ENCODE peak calls at places on chromosome 3, in ten cellular contexts. One of them, this sample, is unnamed.

GRCh38 chr3:182793663-182794454 is 555 bp downstream of the ATP11B start:
- DNase-seq in activated T-helper 2 cell treated with anti-CD3 and anti-CD28 coated beads, Interferon-gamma antibody, Interleukin-2, Interleukin-4, amounts not matched to agents 10 μg/mL and 5 μg/mL and 100 μg/mL, durations not matched to agents 14 hours and 24 hours and 36 hours: peak; percentile 52
- DNase-seq in HEK293T: peak; percentile 19
- DNase-seq in HuH-7: peak; percentile 32
- DNase-seq in stimulated activated CD4-positive, alpha-beta T cell treated with anti-CD3 and anti-CD28 coated beads, TNF-alpha, amount 100 ng/mL, for 24 hours: peak; percentile 1
- DNase-seq in ovary: peak; percentile 73
- DNase-seq in A172: peak; percentile 38
- DNase-seq in activated CD4-positive, alpha-beta T cell treated with anti-CD3 and anti-CD28 coated beads, Interleukin-2, amount 50 U/mL, for 48 hours: peak; percentile 49
- DNase-seq in HTR-8/SVneo: peak; percentile 33
- DNase-seq in germinal center: peak; percentile 54
- DNase-seq in this sample: peak; percentile 48

GRCh38 chr3:120420855-120421570 is 29.8 kb downstream of the FSTL1 start:
- DNase-seq in activated T-helper 2 cell treated with anti-CD3 and anti-CD28 coated beads, Interferon-gamma antibody, Interleukin-2, Interleukin-4, amounts not matched to agents 10 μg/mL and 5 μg/mL and 100 μg/mL, durations not matched to agents 14 hours and 24 hours and 36 hours: no peak
- DNase-seq in HEK293T: no peak
- DNase-seq in HuH-7: no peak
- DNase-seq in stimulated activated CD4-positive, alpha-beta T cell treated with anti-CD3 and anti-CD28 coated beads, TNF-alpha, amount 100 ng/mL, for 24 hours: no peak
- DNase-seq in ovary: no peak
- DNase-seq in A172: no peak
- DNase-seq in activated CD4-positive, alpha-beta T cell treated with anti-CD3 and anti-CD28 coated beads, Interleukin-2, amount 50 U/mL, for 48 hours: no peak
- DNase-seq in HTR-8/SVneo: no peak
- DNase-seq in germinal center: no peak
- DNase-seq in this sample: no peak

GRCh38 chr3:46393554-46394434 is 13.1 kb downstream of the CCR5AS start:
- DNase-seq in activated T-helper 2 cell treated with anti-CD3 and anti-CD28 coated beads, Interferon-gamma antibody, Interleukin-2, Interleukin-4, amounts not matched to agents 10 μg/mL and 5 μg/mL and 100 μg/mL, durations not matched to agents 14 hours and 24 hours and 36 hours: no peak
- DNase-seq in HEK293T: no peak
- DNase-seq in HuH-7: peak; percentile 68
- DNase-seq in stimulated activated CD4-positive, alpha-beta T cell treated with anti-CD3 and anti-CD28 coated beads, TNF-alpha, amount 100 ng/mL, for 24 hours: no peak
- DNase-seq in ovary: no peak
- DNase-seq in A172: peak; percentile 52
- DNase-seq in activated CD4-positive, alpha-beta T cell treated with anti-CD3 and anti-CD28 coated beads, Interleukin-2, amount 50 U/mL, for 48 hours: no peak
- DNase-seq in HTR-8/SVneo: no peak
- DNase-seq in germinal center: no peak
- DNase-seq in this sample: peak; percentile 40

GRCh38 chr3:113747719-113748046 is 848 bp downstream of the ATP6V1A start:
- DNase-seq in activated T-helper 2 cell treated with anti-CD3 and anti-CD28 coated beads, Interferon-gamma antibody, Interleukin-2, Interleukin-4, amounts not matched to agents 10 μg/mL and 5 μg/mL and 100 μg/mL, durations not matched to agents 14 hours and 24 hours and 36 hours: no peak
- DNase-seq in HEK293T: peak; percentile 7
- DNase-seq in HuH-7: no peak
- DNase-seq in stimulated activated CD4-positive, alpha-beta T cell treated with anti-CD3 and anti-CD28 coated beads, TNF-alpha, amount 100 ng/mL, for 24 hours: peak; percentile 21
- DNase-seq in ovary: no peak
- DNase-seq in A172: peak; percentile 13
- DNase-seq in activated CD4-positive, alpha-beta T cell treated with anti-CD3 and anti-CD28 coated beads, Interleukin-2, amount 50 U/mL, for 48 hours: peak; percentile 61
- DNase-seq in HTR-8/SVneo: peak; percentile 12
- DNase-seq in germinal center: peak; percentile 18
- DNase-seq in this sample: no peak

GRCh38 chr3:61564405-61565059 is 3.2 kb downstream of the PTPRG start:
- DNase-seq in activated T-helper 2 cell treated with anti-CD3 and anti-CD28 coated beads, Interferon-gamma antibody, Interleukin-2, Interleukin-4, amounts not matched to agents 10 μg/mL and 5 μg/mL and 100 μg/mL, durations not matched to agents 14 hours and 24 hours and 36 hours: no peak
- DNase-seq in HEK293T: no peak
- DNase-seq in HuH-7: no peak
- DNase-seq in stimulated activated CD4-positive, alpha-beta T cell treated with anti-CD3 and anti-CD28 coated beads, TNF-alpha, amount 100 ng/mL, for 24 hours: no peak
- DNase-seq in ovary: peak; percentile 92
- DNase-seq in A172: no peak
- DNase-seq in activated CD4-positive, alpha-beta T cell treated with anti-CD3 and anti-CD28 coated beads, Interleukin-2, amount 50 U/mL, for 48 hours: peak; percentile 21
- DNase-seq in HTR-8/SVneo: peak; percentile 32
- DNase-seq in germinal center: peak; percentile 17
- DNase-seq in this sample: peak; percentile 28

GRCh38 chr3:28239108-28239507 is 2.3 kb upstream of the CMC1 start:
- DNase-seq in activated T-helper 2 cell treated with anti-CD3 and anti-CD28 coated beads, Interferon-gamma antibody, Interleukin-2, Interleukin-4, amounts not matched to agents 10 μg/mL and 5 μg/mL and 100 μg/mL, durations not matched to agents 14 hours and 24 hours and 36 hours: no peak
- DNase-seq in HEK293T: no peak
- DNase-seq in HuH-7: no peak
- DNase-seq in stimulated activated CD4-positive, alpha-beta T cell treated with anti-CD3 and anti-CD28 coated beads, TNF-alpha, amount 100 ng/mL, for 24 hours: no peak
- DNase-seq in ovary: no peak
- DNase-seq in A172: no peak
- DNase-seq in activated CD4-positive, alpha-beta T cell treated with anti-CD3 and anti-CD28 coated beads, Interleukin-2, amount 50 U/mL, for 48 hours: no peak
- DNase-seq in HTR-8/SVneo: no peak
- DNase-seq in germinal center: no peak
- DNase-seq in this sample: no peak

GRCh38 chr3:124019291-124019690 is 27.4 kb upstream of the ROPN1 start:
- DNase-seq in activated T-helper 2 cell treated with anti-CD3 and anti-CD28 coated beads, Interferon-gamma antibody, Interleukin-2, Interleukin-4, amounts not matched to agents 10 μg/mL and 5 μg/mL and 100 μg/mL, durations not matched to agents 14 hours and 24 hours and 36 hours: no peak
- DNase-seq in HEK293T: no peak
- DNase-seq in HuH-7: no peak
- DNase-seq in stimulated activated CD4-positive, alpha-beta T cell treated with anti-CD3 and anti-CD28 coated beads, TNF-alpha, amount 100 ng/mL, for 24 hours: no peak
- DNase-seq in ovary: no peak
- DNase-seq in A172: no peak
- DNase-seq in activated CD4-positive, alpha-beta T cell treated with anti-CD3 and anti-CD28 coated beads, Interleukin-2, amount 50 U/mL, for 48 hours: no peak
- DNase-seq in HTR-8/SVneo: no peak
- DNase-seq in germinal center: no peak
- DNase-seq in this sample: no peak

GRCh38 chr3:156840826-156841689 is 14.9 kb downstream of the LEKR1 start:
- DNase-seq in activated T-helper 2 cell treated with anti-CD3 and anti-CD28 coated beads, Interferon-gamma antibody, Interleukin-2, Interleukin-4, amounts not matched to agents 10 μg/mL and 5 μg/mL and 100 μg/mL, durations not matched to agents 14 hours and 24 hours and 36 hours: no peak
- DNase-seq in HEK293T: no peak
- DNase-seq in HuH-7: no peak
- DNase-seq in stimulated activated CD4-positive, alpha-beta T cell treated with anti-CD3 and anti-CD28 coated beads, TNF-alpha, amount 100 ng/mL, for 24 hours: no peak
- DNase-seq in ovary: no peak
- DNase-seq in A172: no peak
- DNase-seq in activated CD4-positive, alpha-beta T cell treated with anti-CD3 and anti-CD28 coated beads, Interleukin-2, amount 50 U/mL, for 48 hours: no peak
- DNase-seq in HTR-8/SVneo: no peak
- DNase-seq in germinal center: no peak
- DNase-seq in this sample: no peak

GRCh38 chr3:62186967-62187366 is 186.4 kb downstream of the FEZF2 start:
- DNase-seq in activated T-helper 2 cell treated with anti-CD3 and anti-CD28 coated beads, Interferon-gamma antibody, Interleukin-2, Interleukin-4, amounts not matched to agents 10 μg/mL and 5 μg/mL and 100 μg/mL, durations not matched to agents 14 hours and 24 hours and 36 hours: no peak
- DNase-seq in HEK293T: peak; percentile 14
- DNase-seq in HuH-7: no peak
- DNase-seq in stimulated activated CD4-positive, alpha-beta T cell treated with anti-CD3 and anti-CD28 coated beads, TNF-alpha, amount 100 ng/mL, for 24 hours: no peak
- DNase-seq in ovary: peak; percentile 48
- DNase-seq in A172: no peak
- DNase-seq in activated CD4-positive, alpha-beta T cell treated with anti-CD3 and anti-CD28 coated beads, Interleukin-2, amount 50 U/mL, for 48 hours: no peak
- DNase-seq in HTR-8/SVneo: peak; percentile 18
- DNase-seq in germinal center: no peak
- DNase-seq in this sample: no peak

GRCh38 chr3:72633101-72633500 is 215.1 kb downstream of the SHQ1 start:
- DNase-seq in activated T-helper 2 cell treated with anti-CD3 and anti-CD28 coated beads, Interferon-gamma antibody, Interleukin-2, Interleukin-4, amounts not matched to agents 10 μg/mL and 5 μg/mL and 100 μg/mL, durations not matched to agents 14 hours and 24 hours and 36 hours: no peak
- DNase-seq in HEK293T: no peak
- DNase-seq in HuH-7: no peak
- DNase-seq in stimulated activated CD4-positive, alpha-beta T cell treated with anti-CD3 and anti-CD28 coated beads, TNF-alpha, amount 100 ng/mL, for 24 hours: no peak
- DNase-seq in ovary: no peak
- DNase-seq in A172: peak; percentile 66
- DNase-seq in activated CD4-positive, alpha-beta T cell treated with anti-CD3 and anti-CD28 coated beads, Interleukin-2, amount 50 U/mL, for 48 hours: no peak
- DNase-seq in HTR-8/SVneo: no peak
- DNase-seq in germinal center: no peak
- DNase-seq in this sample: no peak

GRCh38 chr3:129602730-129603560 is 3.5 kb downstream of the PLXND1 start:
- DNase-seq in activated T-helper 2 cell treated with anti-CD3 and anti-CD28 coated beads, Interferon-gamma antibody, Interleukin-2, Interleukin-4, amounts not matched to agents 10 μg/mL and 5 μg/mL and 100 μg/mL, durations not matched to agents 14 hours and 24 hours and 36 hours: no peak
- DNase-seq in HEK293T: no peak
- DNase-seq in HuH-7: no peak
- DNase-seq in stimulated activated CD4-positive, alpha-beta T cell treated with anti-CD3 and anti-CD28 coated beads, TNF-alpha, amount 100 ng/mL, for 24 hours: no peak
- DNase-seq in ovary: peak; percentile 81
- DNase-seq in A172: peak; percentile 98
- DNase-seq in activated CD4-positive, alpha-beta T cell treated with anti-CD3 and anti-CD28 coated beads, Interleukin-2, amount 50 U/mL, for 48 hours: no peak
- DNase-seq in HTR-8/SVneo: peak; percentile 89
- DNase-seq in germinal center: no peak
- DNase-seq in this sample: peak; percentile 51

This sample was measured in Caco-2.